ENCODE peak calls at places on chromosomes 3 and 15, in nine cellular contexts. One of them, this sample, is unnamed.

GRCh38 chr3:89059201-89059600 is 48.2 kb upstream of the EPHA3 start:
- DNase-seq in GM23338: no peak
- DNase-seq in dorsolateral prefrontal cortex: no peak
- DNase-seq in upper lobe of right lung: no peak
- DNase-seq in CD8-positive, alpha-beta memory T cell: no peak
- DNase-seq in heart right ventricle: no peak
- DNase-seq in mesendoderm: no peak
- DNase-seq in Peyer's patch: no peak
- DNase-seq in testis: no peak
- DNase-seq in this sample: peak; percentile 58

GRCh38 chr3:150038830-150039229 is 68.1 kb upstream of the PFN2 start:
- DNase-seq in testis: peak; percentile 86
- DNase-seq in mesendoderm: peak; percentile 33
- DNase-seq in Peyer's patch: no peak
- DNase-seq in heart right ventricle: no peak
- DNase-seq in CD8-positive, alpha-beta memory T cell: no peak
- DNase-seq in dorsolateral prefrontal cortex: no peak
- DNase-seq in GM23338: peak; percentile 53
- DNase-seq in upper lobe of right lung: no peak
- DNase-seq in this sample: no peak

GRCh38 chr3:12484198-12484982 is at the start of gene TSEN2:
- DNase-seq in dorsolateral prefrontal cortex: peak; percentile 91
- DNase-seq in Peyer's patch: peak; percentile 94
- DNase-seq in upper lobe of right lung: peak; percentile 98
- DNase-seq in GM23338: peak; percentile 94
- DNase-seq in heart right ventricle: peak; percentile 89
- DNase-seq in CD8-positive, alpha-beta memory T cell: peak; percentile 97
- DNase-seq in mesendoderm: peak; percentile 95
- DNase-seq in testis: peak; percentile 94
- DNase-seq in this sample: peak; percentile 98

GRCh38 chr15:101613130-101614000 is 38.8 kb downstream of the TM2D3 start:
- DNase-seq in GM23338: no peak
- DNase-seq in dorsolateral prefrontal cortex: peak; percentile 55
- DNase-seq in heart right ventricle: peak; percentile 87
- DNase-seq in CD8-positive, alpha-beta memory T cell: no peak
- DNase-seq in upper lobe of right lung: no peak
- DNase-seq in testis: peak; percentile 79
- DNase-seq in mesendoderm: no peak
- DNase-seq in Peyer's patch: no peak
- DNase-seq in this sample: peak; percentile 80

GRCh38 chr3:136632625-136633081 is 119.5 kb downstream of the STAG1 start:
- DNase-seq in dorsolateral prefrontal cortex: no peak
- DNase-seq in CD8-positive, alpha-beta memory T cell: no peak
- DNase-seq in upper lobe of right lung: no peak
- DNase-seq in mesendoderm: no peak
- DNase-seq in heart right ventricle: no peak
- DNase-seq in testis: no peak
- DNase-seq in GM23338: no peak
- DNase-seq in Peyer's patch: no peak
- DNase-seq in this sample: no peak

GRCh38 chr3:153180860-153181372 is 18.9 kb downstream of the RAP2B start:
- DNase-seq in heart right ventricle: no peak
- DNase-seq in upper lobe of right lung: no peak
- DNase-seq in CD8-positive, alpha-beta memory T cell: no peak
- DNase-seq in GM23338: no peak
- DNase-seq in testis: no peak
- DNase-seq in dorsolateral prefrontal cortex: no peak
- DNase-seq in Peyer's patch: no peak
- DNase-seq in mesendoderm: no peak
- DNase-seq in this sample: no peak

GRCh38 chr3:4758957-4759656 is 220.1 kb upstream of the BHLHE40 start:
- DNase-seq in mesendoderm: no peak
- DNase-seq in GM23338: no peak
- DNase-seq in Peyer's patch: no peak
- DNase-seq in heart right ventricle: no peak
- DNase-seq in upper lobe of right lung: no peak
- DNase-seq in testis: no peak
- DNase-seq in dorsolateral prefrontal cortex: no peak
- DNase-seq in CD8-positive, alpha-beta memory T cell: no peak
- DNase-seq in this sample: no peak

GRCh38 chr3:150545419-150546225 is 674 bp downstream of the SERP1 start:
- DNase-seq in testis: peak; percentile 46
- DNase-seq in upper lobe of right lung: no peak
- DNase-seq in heart right ventricle: peak; percentile 43
- DNase-seq in dorsolateral prefrontal cortex: peak; percentile 37
- DNase-seq in CD8-positive, alpha-beta memory T cell: peak; percentile 72
- DNase-seq in GM23338: peak; percentile 43
- DNase-seq in Peyer's patch: peak; percentile 41
- DNase-seq in mesendoderm: peak; percentile 42
- DNase-seq in this sample: peak; percentile 75

GRCh38 chr3:113287818-113288648 is 76.7 kb downstream of the BOC start:
- DNase-seq in CD8-positive, alpha-beta memory T cell: no peak
- DNase-seq in heart right ventricle: peak; percentile 70
- DNase-seq in GM23338: peak; percentile 81
- DNase-seq in testis: peak; percentile 85
- DNase-seq in Peyer's patch: peak; percentile 43
- DNase-seq in dorsolateral prefrontal cortex: peak; percentile 76
- DNase-seq in mesendoderm: peak; percentile 71
- DNase-seq in upper lobe of right lung: no peak
- DNase-seq in this sample: no peak

GRCh38 chr15:71329509-71330260 is 214.4 kb downstream of the THSD4 start:
- DNase-seq in heart right ventricle: peak; percentile 38
- DNase-seq in upper lobe of right lung: no peak
- DNase-seq in mesendoderm: peak; percentile 52
- DNase-seq in CD8-positive, alpha-beta memory T cell: no peak
- DNase-seq in Peyer's patch: no peak
- DNase-seq in GM23338: no peak
- DNase-seq in dorsolateral prefrontal cortex: no peak
- DNase-seq in testis: no peak
- DNase-seq in this sample: peak; percentile 57

GRCh38 chr15:77966540-77967290 is 110.8 kb downstream of the TBC1D2B start:
- DNase-seq in dorsolateral prefrontal cortex: peak; percentile 58
- DNase-seq in GM23338: peak; percentile 70
- DNase-seq in CD8-positive, alpha-beta memory T cell: peak; percentile 67
- DNase-seq in Peyer's patch: peak; percentile 35
- DNase-seq in mesendoderm: peak; percentile 63
- DNase-seq in heart right ventricle: peak; percentile 58
- DNase-seq in upper lobe of right lung: peak; percentile 62
- DNase-seq in testis: no peak
- DNase-seq in this sample: no peak

GRCh38 chr15:87354661-87355410 is 901.7 kb downstream of the NTRK3 start:
- DNase-seq in Peyer's patch: no peak
- DNase-seq in dorsolateral prefrontal cortex: no peak
- DNase-seq in testis: no peak
- DNase-seq in mesendoderm: no peak
- DNase-seq in upper lobe of right lung: no peak
- DNase-seq in heart right ventricle: no peak
- DNase-seq in GM23338: no peak
- DNase-seq in CD8-positive, alpha-beta memory T cell: no peak
- DNase-seq in this sample: no peak

GRCh38 chr3:25151497-25151896 is 276.6 kb upstream of the RARB start:
- DNase-seq in CD8-positive, alpha-beta memory T cell: no peak
- DNase-seq in testis: no peak
- DNase-seq in Peyer's patch: no peak
- DNase-seq in mesendoderm: no peak
- DNase-seq in upper lobe of right lung: no peak
- DNase-seq in GM23338: no peak
- DNase-seq in dorsolateral prefrontal cortex: no peak
- DNase-seq in heart right ventricle: no peak
- DNase-seq in this sample: no peak

GRCh38 chr3:37967252-37967881 is 23.2 kb upstream of the VILL start:
- DNase-seq in CD8-positive, alpha-beta memory T cell: peak; percentile 58
- DNase-seq in Peyer's patch: peak; percentile 49
- DNase-seq in testis: peak; percentile 73
- DNase-seq in heart right ventricle: peak; percentile 69
- DNase-seq in upper lobe of right lung: peak; percentile 79
- DNase-seq in GM23338: peak; percentile 93
- DNase-seq in dorsolateral prefrontal cortex: peak; percentile 61
- DNase-seq in mesendoderm: peak; percentile 83
- DNase-seq in this sample: peak; percentile 85

GRCh38 chr3:37968784-37969600 is 21.6 kb upstream of the VILL start:
- DNase-seq in upper lobe of right lung: no peak
- DNase-seq in mesendoderm: no peak
- DNase-seq in testis: no peak
- DNase-seq in Peyer's patch: no peak
- DNase-seq in heart right ventricle: no peak
- DNase-seq in dorsolateral prefrontal cortex: peak; percentile 56
- DNase-seq in GM23338: no peak
- DNase-seq in CD8-positive, alpha-beta memory T cell: no peak
- DNase-seq in this sample: no peak

GRCh38 chr3:37970802-37971201 is 19.8 kb upstream of the VILL start:
- DNase-seq in CD8-positive, alpha-beta memory T cell: no peak
- DNase-seq in upper lobe of right lung: no peak
- DNase-seq in GM23338: no peak
- DNase-seq in heart right ventricle: no peak
- DNase-seq in mesendoderm: no peak
- DNase-seq in testis: no peak
- DNase-seq in Peyer's patch: no peak
- DNase-seq in dorsolateral prefrontal cortex: no peak
- DNase-seq in this sample: no peak

GRCh38 chr3:37969601-37970100 is 20.9 kb upstream of the VILL start:
- DNase-seq in heart right ventricle: no peak
- DNase-seq in GM23338: no peak
- DNase-seq in Peyer's patch: no peak
- DNase-seq in upper lobe of right lung: no peak
- DNase-seq in CD8-positive, alpha-beta memory T cell: no peak
- DNase-seq in mesendoderm: no peak
- DNase-seq in testis: no peak
- DNase-seq in dorsolateral prefrontal cortex: no peak
- DNase-seq in this sample: no peak

GRCh38 chr3:37968232-37968631 is 22.4 kb upstream of the VILL start:
- DNase-seq in heart right ventricle: no peak
- DNase-seq in upper lobe of right lung: no peak
- DNase-seq in mesendoderm: no peak
- DNase-seq in CD8-positive, alpha-beta memory T cell: no peak
- DNase-seq in dorsolateral prefrontal cortex: no peak
- DNase-seq in testis: no peak
- DNase-seq in GM23338: no peak
- DNase-seq in Peyer's patch: no peak
- DNase-seq in this sample: no peak
- H3K27ac ChIP-seq in heart right ventricle: peak overlapping the region; percentile 60
- H3K27ac ChIP-seq in upper lobe of right lung: peak overlapping the region; percentile 63
- H3K27ac ChIP-seq in mesendoderm: no peak overlapping the region
- H3K27ac ChIP-seq in CD8-positive, alpha-beta memory T cell: no peak overlapping the region
- H3K27ac ChIP-seq in dorsolateral prefrontal cortex: peak overlapping the region; percentile 87
- H3K27ac ChIP-seq in testis: peak overlapping the region; percentile 51
- H3K27ac ChIP-seq in GM23338: no peak overlapping the region
- H3K27ac ChIP-seq in Peyer's patch: no peak overlapping the region
- H3K27ac ChIP-seq in this sample: no peak overlapping the region

DNA sequence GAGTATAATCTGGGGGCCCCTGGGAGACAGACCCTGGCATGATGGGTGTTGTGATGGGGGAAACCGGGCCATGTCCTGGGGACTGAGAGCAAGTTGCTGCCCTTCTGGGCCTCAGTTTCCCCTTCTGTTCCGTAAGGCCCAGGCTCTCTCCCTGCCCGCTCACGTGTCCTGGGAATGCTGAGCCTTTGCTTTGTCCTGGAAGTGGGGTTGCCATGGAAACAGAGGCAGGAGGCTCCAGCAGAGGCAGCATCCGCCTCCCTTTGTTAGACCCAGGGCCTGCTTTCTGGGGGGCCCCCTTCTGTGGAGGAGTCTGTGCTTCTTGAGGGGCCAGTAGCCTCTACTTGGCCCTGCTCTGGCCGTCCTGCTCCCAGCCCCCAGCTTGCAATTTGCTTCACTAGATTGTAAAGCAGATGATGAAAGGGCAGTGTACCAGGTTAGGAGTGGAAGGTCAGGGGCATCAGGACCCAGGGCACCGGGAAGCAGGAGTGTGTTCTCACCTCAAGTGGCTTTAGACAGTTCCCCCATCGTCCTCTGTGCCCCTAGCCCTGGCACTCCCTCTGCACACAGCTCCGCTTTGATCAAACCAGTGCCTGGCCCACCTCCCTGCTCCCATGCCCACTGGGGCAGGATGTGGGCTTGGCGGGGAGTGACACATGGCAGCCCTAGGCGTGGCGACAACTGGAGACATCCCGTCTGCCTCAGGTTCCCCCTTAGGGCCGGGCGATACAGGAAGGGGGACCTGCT is 105.6 kb downstream of the FBLN2 start:
- DNase-seq in CD8-positive, alpha-beta memory T cell: peak; percentile 58
- DNase-seq in testis: no peak
- DNase-seq in dorsolateral prefrontal cortex: peak; percentile 41
- DNase-seq in GM23338: peak; percentile 73
- DNase-seq in heart right ventricle: no peak
- DNase-seq in mesendoderm: peak; percentile 68
- DNase-seq in upper lobe of right lung: no peak
- DNase-seq in Peyer's patch: no peak
- DNase-seq in this sample: no peak
- H3K4me3 ChIP-seq in CD8-positive, alpha-beta memory T cell: no peak overlapping the region
- H3K4me3 ChIP-seq in testis: peak overlapping the region; percentile 20
- H3K4me3 ChIP-seq in dorsolateral prefrontal cortex: no peak overlapping the region
- H3K4me3 ChIP-seq in GM23338: peak overlapping the region; percentile 46
- H3K4me3 ChIP-seq in heart right ventricle: peak overlapping the region; percentile 34
- H3K4me3 ChIP-seq in mesendoderm: no peak overlapping the region
- H3K4me3 ChIP-seq in upper lobe of right lung: peak overlapping the region; percentile 26
- H3K4me3 ChIP-seq in Peyer's patch: no peak overlapping the region
- H3K4me3 ChIP-seq in this sample: no peak overlapping the region

GRCh38 chr15:88802991-88803240 is 320 bp upstream of the ACAN start:
- DNase-seq in dorsolateral prefrontal cortex: no peak
- DNase-seq in Peyer's patch: no peak
- DNase-seq in CD8-positive, alpha-beta memory T cell: no peak
- DNase-seq in testis: no peak
- DNase-seq in mesendoderm: no peak
- DNase-seq in heart right ventricle: no peak
- DNase-seq in upper lobe of right lung: no peak
- DNase-seq in GM23338: no peak
- DNase-seq in this sample: no peak
- H3K27me3 ChIP-seq in dorsolateral prefrontal cortex: peaks cover 12% of the 10 kb centered on the region
- H3K27me3 ChIP-seq in Peyer's patch: no peaks in the 10 kb centered on the region
- H3K27me3 ChIP-seq in CD8-positive, alpha-beta memory T cell: peaks cover 32% of the 10 kb centered on the region
- H3K27me3 ChIP-seq in testis: no peaks in the 10 kb centered on the region
- H3K27me3 ChIP-seq in mesendoderm: peaks cover 30% of the 10 kb centered on the region
- H3K27me3 ChIP-seq in heart right ventricle: peaks cover 85% of the 10 kb centered on the region
- H3K27me3 ChIP-seq in upper lobe of right lung: peaks cover 82% of the 10 kb centered on the region
- H3K27me3 ChIP-seq in GM23338: peaks cover 67% of the 10 kb centered on the region
- H3K27me3 ChIP-seq in this sample: no peaks in the 10 kb centered on the region

DNA sequence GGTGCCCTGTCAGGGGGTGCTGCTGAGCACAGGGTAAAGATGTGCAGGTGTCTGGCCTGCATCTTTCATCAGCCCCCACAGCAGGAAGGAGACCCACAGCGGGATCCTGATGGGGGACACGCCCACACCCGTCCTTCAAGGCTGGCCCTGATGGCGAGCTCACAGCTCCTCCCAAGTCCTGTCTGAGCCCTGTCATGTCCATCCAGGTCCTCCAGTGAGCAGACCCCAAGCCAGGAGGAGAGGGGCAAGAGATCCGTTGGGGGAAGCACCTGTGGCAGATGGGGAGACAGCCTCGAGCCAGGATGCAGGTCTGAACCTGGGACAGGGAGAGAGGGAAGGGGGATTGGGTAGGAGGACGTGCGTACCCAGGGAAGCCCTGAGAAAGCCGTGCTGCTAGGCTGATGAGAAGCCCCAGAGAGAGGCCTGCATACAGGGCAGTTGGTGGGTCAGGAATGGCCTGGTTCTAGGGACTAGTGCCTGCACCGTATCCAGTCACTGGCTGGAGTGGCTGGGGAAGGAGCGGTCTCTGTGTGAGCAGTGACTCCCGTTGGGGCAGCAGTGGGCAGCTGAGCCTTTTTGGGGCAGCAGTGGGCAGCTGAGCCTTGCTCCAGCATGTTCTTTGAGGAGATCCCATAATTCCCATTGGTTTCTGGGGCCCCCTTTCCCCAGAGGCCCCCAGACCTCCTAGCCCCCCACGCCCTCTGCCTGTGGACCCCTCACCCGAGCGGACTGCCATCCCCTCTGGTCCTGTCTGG is 133.3 kb upstream of the MEF2A start:
- DNase-seq in dorsolateral prefrontal cortex: no peak
- DNase-seq in testis: no peak
- DNase-seq in mesendoderm: no peak
- DNase-seq in Peyer's patch: no peak
- DNase-seq in upper lobe of right lung: peak; percentile 54
- DNase-seq in CD8-positive, alpha-beta memory T cell: no peak
- DNase-seq in GM23338: no peak
- DNase-seq in heart right ventricle: peak; percentile 3
- DNase-seq in this sample: peak; percentile 37
- H3K27ac ChIP-seq in dorsolateral prefrontal cortex: no peak overlapping the region
- H3K27ac ChIP-seq in testis: no peak overlapping the region
- H3K27ac ChIP-seq in mesendoderm: no peak overlapping the region
- H3K27ac ChIP-seq in Peyer's patch: no peak overlapping the region
- H3K27ac ChIP-seq in upper lobe of right lung: peak overlapping the region; percentile 60
- H3K27ac ChIP-seq in CD8-positive, alpha-beta memory T cell: no peak overlapping the region
- H3K27ac ChIP-seq in GM23338: no peak overlapping the region
- H3K27ac ChIP-seq in heart right ventricle: peak overlapping the region; percentile 61
- H3K27ac ChIP-seq in this sample: no peak overlapping the region

This sample was measured in aorta.